ENCODE peak calls at places on chromosomes 13 and 19, in four cellular contexts. One of them, this sample, is unnamed.

GRCh38 chr13:24865158-24865557 is 101.2 kb downstream of the RNF17 start:
- DNase-seq in H7: no peak
- DNase-seq in fibroblast of lung: peak; percentile 43
- DNase-seq in breast epithelium: no peak
- DNase-seq in this sample: peak; percentile 42

GRCh38 chr19:4448147-4448985 is 9.2 kb downstream of the UBXN6 start:
- DNase-seq in H7: peak; percentile 53
- DNase-seq in fibroblast of lung: no peak
- DNase-seq in breast epithelium: no peak
- DNase-seq in this sample: no peak

GRCh38 chr19:43634068-43634467 is 5.6 kb downstream of the CADM4 start:
- DNase-seq in H7: no peak
- DNase-seq in fibroblast of lung: no peak
- DNase-seq in breast epithelium: no peak
- DNase-seq in this sample: no peak

GRCh38 chr13:50360637-50361036 is 345.4 kb downstream of the KCNRG start:
- DNase-seq in H7: no peak
- DNase-seq in fibroblast of lung: no peak
- DNase-seq in breast epithelium: no peak
- DNase-seq in this sample: no peak

GRCh38 chr19:28710278-28710677 is 502.7 kb downstream of the UQCRFS1 start:
- DNase-seq in H7: peak; percentile 26
- DNase-seq in fibroblast of lung: peak; percentile 81
- DNase-seq in breast epithelium: no peak
- DNase-seq in this sample: peak; percentile 86

GRCh38 chr13:47865883-47866282 is 135.2 kb downstream of the SUCLA2 start:
- DNase-seq in H7: no peak
- DNase-seq in fibroblast of lung: no peak
- DNase-seq in breast epithelium: no peak
- DNase-seq in this sample: no peak

GRCh38 chr19:30851646-30852045 is 479.5 kb downstream of the ZNF536 start:
- DNase-seq in H7: no peak
- DNase-seq in fibroblast of lung: no peak
- DNase-seq in breast epithelium: no peak
- DNase-seq in this sample: no peak

GRCh38 chr19:6225232-6225635 is 54.5 kb downstream of the MLLT1 start:
- DNase-seq in H7: no peak
- DNase-seq in fibroblast of lung: no peak
- DNase-seq in breast epithelium: no peak
- DNase-seq in this sample: no peak

GRCh38 chr13:75357576-75358295 is 124.2 kb downstream of the TBC1D4 start:
- DNase-seq in H7: peak; percentile 70
- DNase-seq in fibroblast of lung: peak; percentile 68
- DNase-seq in breast epithelium: no peak
- DNase-seq in this sample: peak; percentile 92

GRCh38 chr19:18710986-18711751 is 27.7 kb downstream of the CRTC1 start:
- DNase-seq in H7: peak; percentile 67
- DNase-seq in fibroblast of lung: peak; percentile 87
- DNase-seq in breast epithelium: no peak
- DNase-seq in this sample: peak; percentile 29

GRCh38 chr19:47020132-47020805 is 632 bp downstream of the NPAS1 start:
- DNase-seq in H7: peak; percentile 88
- DNase-seq in fibroblast of lung: no peak
- DNase-seq in breast epithelium: no peak
- DNase-seq in this sample: no peak

GRCh38 chr19:46107371-46107770 is 17.1 kb downstream of the IGFL3 start:
- DNase-seq in H7: no peak
- DNase-seq in fibroblast of lung: no peak
- DNase-seq in breast epithelium: no peak
- DNase-seq in this sample: peak; percentile 45

GRCh38 chr19:55134732-55135131 is 14.3 kb downstream of the TNNT1 start:
- DNase-seq in H7: no peak
- DNase-seq in fibroblast of lung: no peak
- DNase-seq in breast epithelium: no peak
- DNase-seq in this sample: no peak

GRCh38 chr19:33689138-33689746 is 67.5 kb downstream of the CHST8 start:
- DNase-seq in H7: peak; percentile 32
- DNase-seq in fibroblast of lung: no peak
- DNase-seq in breast epithelium: peak; percentile 49
- DNase-seq in this sample: no peak

GRCh38 chr19:44808463-44809371 is at the start of gene BCAM:
- DNase-seq in H7: peak; percentile 99
- DNase-seq in fibroblast of lung: peak; percentile 70
- DNase-seq in breast epithelium: peak; percentile 81
- DNase-seq in this sample: peak; percentile 69

GRCh38 chr13:19060311-19061002 is 121.2 kb downstream of the TUBA3C start:
- DNase-seq in H7: no peak
- DNase-seq in fibroblast of lung: no peak
- DNase-seq in breast epithelium: no peak
- DNase-seq in this sample: no peak

GRCh38 chr19:44003461-44004134 is 841 bp downstream of the ZNF230 start:
- DNase-seq in H7: peak; percentile 13
- DNase-seq in fibroblast of lung: no peak
- DNase-seq in breast epithelium: no peak
- DNase-seq in this sample: peak; percentile 11

GRCh38 chr19:1355974-1356865 is 27.5 kb upstream of the NDUFS7 start:
- DNase-seq in H7: no peak
- DNase-seq in fibroblast of lung: peak; percentile 30
- DNase-seq in breast epithelium: no peak
- DNase-seq in this sample: peak; percentile 14

DNA sequence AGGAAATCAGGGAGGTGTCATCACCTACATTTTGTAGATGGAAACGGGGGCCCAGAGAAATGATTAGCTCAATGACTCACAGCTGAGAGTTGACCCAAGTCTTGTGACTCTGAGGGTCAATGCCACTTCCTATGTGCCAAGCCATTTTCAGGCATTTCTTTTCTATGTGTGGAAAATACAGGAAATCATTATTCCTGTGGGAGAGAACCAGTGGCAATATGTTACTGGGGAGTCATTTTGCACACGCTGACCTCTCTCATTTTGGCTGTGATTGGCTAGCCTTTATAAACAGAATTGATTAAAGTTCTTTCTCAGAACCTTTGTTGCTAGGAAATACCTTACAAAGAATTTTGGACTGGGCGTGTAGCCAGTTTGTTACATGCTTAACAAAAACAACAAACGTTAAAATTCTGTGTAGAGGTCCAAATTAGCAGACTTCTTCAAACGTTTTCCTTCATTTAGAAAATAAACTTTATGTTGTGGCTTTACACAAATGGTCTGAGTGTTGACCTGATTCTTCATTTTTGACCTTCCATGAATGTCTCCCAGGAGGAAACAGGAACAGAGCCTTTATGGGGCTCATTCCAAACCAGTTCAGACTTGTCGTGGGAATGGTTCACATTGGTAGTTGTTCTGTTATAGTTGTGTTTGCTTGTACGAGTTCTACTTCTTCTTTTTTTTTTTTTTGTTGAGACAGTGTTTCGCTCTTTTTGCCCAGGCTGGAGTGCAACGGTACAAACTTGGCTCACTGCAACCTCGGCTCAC is 11.4 kb downstream of the PCCA start:
- DNase-seq in H7: no peak
- DNase-seq in fibroblast of lung: peak; percentile 92
- DNase-seq in breast epithelium: no peak
- DNase-seq in this sample: peak; percentile 95
- H3K4me3 ChIP-seq in H7: no peak overlapping the region
- H3K4me3 ChIP-seq in fibroblast of lung: no peak overlapping the region
- H3K4me3 ChIP-seq in breast epithelium: no peak overlapping the region
- H3K4me3 ChIP-seq in this sample: peak overlapping the region; percentile 6

GRCh38 chr19:35041548-35042055 is at the start of gene HPN:
- DNase-seq in H7: peak; percentile 99
- DNase-seq in fibroblast of lung: no peak
- DNase-seq in breast epithelium: peak; percentile 66
- DNase-seq in this sample: no peak
- H3K4me3 ChIP-seq in H7: peak within 1 kb of the TSS; percentile 47
- H3K4me3 ChIP-seq in fibroblast of lung: no peak within 1 kb of the TSS
- H3K4me3 ChIP-seq in breast epithelium: peak within 1 kb of the TSS; percentile 21
- H3K4me3 ChIP-seq in this sample: no peak within 1 kb of the TSS

DNA sequence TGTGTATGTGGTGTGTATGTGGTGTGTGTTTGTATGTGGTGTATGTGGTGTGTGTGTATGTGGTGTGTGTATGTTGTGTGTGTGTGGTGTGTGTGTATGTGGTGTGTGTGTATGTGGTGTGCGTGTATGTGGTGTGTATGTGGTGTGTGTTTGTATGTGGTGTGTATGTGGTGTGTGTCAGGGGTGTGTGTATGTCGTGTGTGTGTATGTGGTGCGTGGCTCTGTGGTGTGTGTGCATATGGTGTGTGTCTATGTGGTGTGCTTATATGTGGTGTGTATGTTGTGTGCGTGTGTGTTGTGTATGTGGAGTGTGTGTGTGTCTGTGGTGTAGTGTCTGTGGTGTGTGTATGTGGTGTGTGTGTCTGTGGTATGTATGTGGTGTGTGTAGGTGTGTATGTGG is 62.5 kb upstream of the MEDAG start:
- DNase-seq in H7: no peak
- DNase-seq in fibroblast of lung: no peak
- DNase-seq in breast epithelium: no peak
- DNase-seq in this sample: no peak
- H3K4me3 ChIP-seq in H7: no peak overlapping the region
- H3K4me3 ChIP-seq in fibroblast of lung: no peak overlapping the region
- H3K4me3 ChIP-seq in breast epithelium: no peak overlapping the region
- H3K4me3 ChIP-seq in this sample: no peak overlapping the region

GRCh38 chr13:114065926-114066774 is 66.3 kb downstream of the RASA3 start:
- DNase-seq in H7: no peak
- DNase-seq in fibroblast of lung: no peak
- DNase-seq in breast epithelium: no peak
- DNase-seq in this sample: no peak
- H3K4me3 ChIP-seq in H7: no peak overlapping the region
- H3K4me3 ChIP-seq in fibroblast of lung: no peak overlapping the region
- H3K4me3 ChIP-seq in breast epithelium: no peak overlapping the region
- H3K4me3 ChIP-seq in this sample: no peak overlapping the region

GRCh38 chr13:99894835-99895427 is 76.6 kb downstream of the ZIC5 start:
- DNase-seq in H7: peak; percentile 79
- DNase-seq in fibroblast of lung: peak; percentile 11
- DNase-seq in breast epithelium: no peak
- DNase-seq in this sample: no peak

GRCh38 chr13:99894105-99894504 is 77.5 kb downstream of the ZIC5 start:
- DNase-seq in H7: no peak
- DNase-seq in fibroblast of lung: no peak
- DNase-seq in breast epithelium: no peak
- DNase-seq in this sample: no peak

GRCh38 chr13:99896712-99897440 is 74.7 kb downstream of the ZIC5 start:
- DNase-seq in H7: no peak
- DNase-seq in fibroblast of lung: no peak
- DNase-seq in breast epithelium: no peak
- DNase-seq in this sample: no peak

GRCh38 chr13:99895428-99895998 is 76.1 kb downstream of the ZIC5 start:
- DNase-seq in H7: peak; percentile 68
- DNase-seq in fibroblast of lung: peak; percentile 10
- DNase-seq in breast epithelium: no peak
- DNase-seq in this sample: no peak

DNA sequence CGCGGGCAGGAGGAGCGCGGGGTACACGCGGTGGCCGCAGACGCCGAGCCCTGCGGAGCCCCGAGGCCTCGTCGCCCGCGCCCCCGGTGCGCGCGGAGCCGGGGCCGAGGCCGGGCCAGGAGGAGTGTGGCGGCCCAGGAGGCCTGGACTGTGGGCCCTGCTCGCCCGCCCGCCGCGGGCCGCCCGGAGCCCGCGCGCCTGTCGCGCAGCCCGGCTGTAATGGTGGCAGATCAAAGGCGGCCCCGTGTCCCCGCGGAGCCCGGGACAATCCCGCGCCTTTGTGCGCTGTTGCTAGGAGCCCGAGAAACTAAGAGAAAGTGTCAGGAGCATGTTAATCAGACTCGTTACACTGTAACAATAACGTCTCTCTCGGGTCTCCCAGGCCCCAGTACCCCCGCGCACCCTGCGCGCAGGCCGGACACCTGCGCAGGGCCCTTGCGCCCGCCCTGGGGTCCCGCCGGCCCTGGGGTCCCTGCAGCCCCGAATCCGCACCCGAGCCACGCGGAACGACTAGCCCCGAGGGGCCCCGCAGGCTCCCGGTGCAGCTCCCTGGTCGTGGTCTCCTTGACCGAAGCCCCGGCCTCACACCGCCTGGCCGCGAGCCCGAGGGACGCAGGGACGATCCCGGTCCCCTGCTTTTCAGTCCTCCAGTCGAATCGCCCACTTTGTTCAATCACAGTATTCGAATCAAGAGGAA is 75.4 kb downstream of the ZIC5 start:
- DNase-seq in H7: peak; percentile 80
- DNase-seq in fibroblast of lung: no peak
- DNase-seq in breast epithelium: no peak
- DNase-seq in this sample: no peak
- H3K4me3 ChIP-seq in H7: peak overlapping the region; percentile 26
- H3K4me3 ChIP-seq in fibroblast of lung: no peak overlapping the region
- H3K4me3 ChIP-seq in breast epithelium: peak overlapping the region; percentile 39
- H3K4me3 ChIP-seq in this sample: no peak overlapping the region

DNA sequence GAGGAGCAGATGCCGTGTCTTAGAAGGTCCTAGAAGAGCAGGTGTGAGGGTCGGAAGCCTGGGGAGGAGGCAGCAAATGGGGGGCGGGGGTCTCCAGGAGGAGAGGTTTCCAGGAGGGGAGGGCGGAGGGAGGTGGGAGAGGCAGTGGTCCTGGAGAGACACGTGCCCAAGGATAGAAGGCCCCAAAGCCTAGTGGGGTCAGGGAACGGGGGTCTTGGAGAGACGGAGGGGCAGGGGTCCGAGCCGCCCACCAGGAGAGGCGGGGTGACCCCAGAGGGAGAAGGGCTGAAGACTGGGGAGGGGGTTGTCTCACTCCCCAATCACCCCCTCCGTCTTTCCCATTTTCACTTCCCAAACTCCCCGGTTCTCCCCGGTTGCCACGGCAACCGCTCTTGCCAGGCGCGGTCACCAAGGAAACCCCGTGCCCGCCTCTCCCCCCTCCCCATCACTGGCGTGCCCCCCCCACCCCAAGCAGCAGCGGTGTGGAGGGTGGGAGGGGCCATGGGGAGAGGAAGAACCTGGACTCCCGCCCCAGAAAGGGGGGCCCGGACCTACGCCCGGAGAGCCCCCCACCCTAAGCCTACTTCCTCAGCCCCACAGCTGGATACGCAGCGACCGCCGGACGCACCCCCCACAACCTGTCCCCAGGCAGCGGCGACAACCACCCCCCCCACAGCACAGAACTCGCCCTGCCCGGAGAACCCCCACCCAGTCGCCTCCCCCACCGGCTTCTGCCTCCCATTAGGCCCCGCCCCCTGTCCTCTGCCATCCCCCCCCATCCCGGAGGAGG is 988 bp downstream of the LRRC4B start:
- DNase-seq in H7: peak; percentile 91
- DNase-seq in fibroblast of lung: no peak
- DNase-seq in breast epithelium: no peak
- DNase-seq in this sample: no peak
- H3K4me3 ChIP-seq in H7: peak overlapping the region; percentile 39
- H3K4me3 ChIP-seq in fibroblast of lung: no peak overlapping the region
- H3K4me3 ChIP-seq in breast epithelium: peak overlapping the region; percentile 51
- H3K4me3 ChIP-seq in this sample: no peak overlapping the region

DNA sequence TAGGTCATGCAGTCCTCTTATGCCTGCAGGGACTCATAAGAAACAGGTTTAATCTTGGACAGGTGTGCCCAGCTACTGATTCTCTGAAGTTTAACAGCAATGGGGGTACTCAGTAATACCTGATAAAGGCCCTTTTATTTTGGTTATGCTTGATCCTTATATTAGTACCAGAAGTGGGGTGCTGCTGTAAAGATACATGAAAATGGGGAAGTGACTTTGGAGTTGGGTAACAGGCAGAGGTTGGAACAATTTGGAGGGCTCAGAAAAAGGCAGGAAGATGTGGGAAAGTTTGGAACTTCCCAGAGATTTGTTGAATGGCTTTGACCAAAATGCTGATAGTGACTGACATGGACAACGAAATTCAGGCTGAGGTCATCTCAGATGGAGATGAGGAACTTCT is 14.6 kb upstream of the TMTC4 start:
- DNase-seq in H7: no peak
- DNase-seq in fibroblast of lung: no peak
- DNase-seq in breast epithelium: no peak
- DNase-seq in this sample: no peak
- H3K4me3 ChIP-seq in H7: no peak overlapping the region
- H3K4me3 ChIP-seq in fibroblast of lung: no peak overlapping the region
- H3K4me3 ChIP-seq in breast epithelium: no peak overlapping the region
- H3K4me3 ChIP-seq in this sample: no peak overlapping the region

GRCh38 chr13:45046445-45046844 is 57.1 kb downstream of the GPALPP1 start:
- DNase-seq in H7: no peak
- DNase-seq in fibroblast of lung: no peak
- DNase-seq in breast epithelium: no peak
- DNase-seq in this sample: no peak
- H3K4me3 ChIP-seq in H7: peak overlapping the region; percentile 40
- H3K4me3 ChIP-seq in fibroblast of lung: peak overlapping the region; percentile 63
- H3K4me3 ChIP-seq in breast epithelium: peak overlapping the region; percentile 48
- H3K4me3 ChIP-seq in this sample: peak overlapping the region; percentile 62

This sample was measured in choroid plexus epithelial cell.